ENCODE peak calls at places on chromosomes 6 and 20, in five cellular contexts. U is mesenchymal stem cell, L is trophoblast cell, I is neuronal stem cell, F is H1. H is an unnamed sample.

GRCh38 chr20:5945963-5946362 is 4.4 kb downstream of the TRMT6 start:
- DNase-seq in L (no peak), F (no peak), U (peak), I (no peak), H (no peak)

GRCh38 chr6:157655139-157655538 is 167.9 kb upstream of the SNX9 start:
- DNase-seq in L (no peak), I (no peak), F (no peak), U (no peak), H (no peak)

GRCh38 chr20:36273414-36274247 is 32.5 kb upstream of the DLGAP4 start:
- DNase-seq in I (no peak), L (peak), F (peak), U (peak), H (no peak)

GRCh38 chr6:107418118-107418517 is 41.2 kb downstream of the PDSS2 start:
- DNase-seq in U (peak), L (no peak), I (no peak), F (no peak), H (peak)

GRCh38 chr20:438581-439469 is 23.5 kb downstream of the TBC1D20 start:
- DNase-seq in I (no peak), F (no peak), L (no peak), U (no peak), H (no peak)

GRCh38 chr6:143149771-143150170 is 89.1 kb downstream of the AIG1 start:
- DNase-seq in L (no peak), U (no peak), I (no peak), F (no peak), H (no peak)

GRCh38 chr6:56279346-56280080 is 32.1 kb upstream of the COL21A1 start:
- DNase-seq in I (no peak), L (peak), U (no peak), F (no peak), H (no peak)

GRCh38 chr6:134352786-134353480 is 35.0 kb upstream of the SGK1 start:
- DNase-seq in L (no peak), F (no peak), I (no peak), U (peak), H (no peak)

GRCh38 chr6:118844915-118845314 is 49.0 kb upstream of the ASF1A start:
- DNase-seq in U (no peak), I (no peak), F (no peak), L (no peak), H (no peak)

GRCh38 chr6:147434508-147434907 is 74.0 kb upstream of the SAMD5 start:
- DNase-seq in L (peak), U (peak), F (no peak), I (no peak), H (no peak)

GRCh38 chr20:50301712-50302111 is 111.1 kb downstream of the CEBPB start:
- DNase-seq in U (no peak), F (no peak), I (no peak), L (no peak), H (no peak)

GRCh38 chr20:21493049-21493448 is 20.8 kb downstream of the NKX2-2 start:
- DNase-seq in I (no peak), U (no peak), F (no peak), L (no peak), H (no peak)
- H2BK12ac ChIP-seq in I (no peak), U (no peak), F (no peak), L (no peak), H (no peak)

GRCh38 chr20:33796907-33797544 is 14.1 kb upstream of the CHMP4B start:
- DNase-seq in F (no peak), I (no peak), U (no peak), L (no peak), H (no peak)
- H2BK12ac ChIP-seq in F (peak), I (no peak), U (no peak), L (no peak), H (no peak)

GRCh38 chr6:18477301-18477941 is 90.3 kb downstream of the RNF144B start:
- DNase-seq in L (no peak), F (no peak), I (no peak), U (no peak), H (no peak)
- H2BK12ac ChIP-seq in L (no peak), F (no peak), I (no peak), U (no peak), H (no peak)

GRCh38 chr6:161400650-161401049 is 126.8 kb upstream of the AGPAT4 start:
- DNase-seq in F (no peak), U (no peak), I (no peak), L (no peak), H (no peak)

GRCh38 chr6:161405418-161405817 is 131.6 kb upstream of the AGPAT4 start:
- DNase-seq in F (no peak), I (no peak), U (no peak), L (no peak), H (no peak)

GRCh38 chr6:161406633-161407032 is 132.8 kb upstream of the AGPAT4 start:
- DNase-seq in I (no peak), F (no peak), L (no peak), U (peak), H (no peak)

GRCh38 chr6:161401910-161402309 is 128.0 kb upstream of the AGPAT4 start:
- DNase-seq in U (no peak), F (no peak), I (no peak), L (no peak), H (no peak)

GRCh38 chr6:161403717-161404116 is 129.9 kb upstream of the AGPAT4 start:
- DNase-seq in L (no peak), U (no peak), I (no peak), F (no peak), H (no peak)
- H2BK12ac ChIP-seq in L (peak), U (no peak), I (no peak), F (no peak), H (no peak)

H was measured in H9.